ENCODE peak calls at places on chromosomes 2 and 18, in eight cellular contexts. J is neuronal stem cell, U is HFFc6, V is NCI-H1105, L is tibial artery, W is mesothelial cell of epicardium, P is astrocyte of the spinal cord, R is NCI-H1417. K is an unnamed sample.

GRCh38 chr2:206700141-206700540 is 18.1 kb downstream of the DYTN start:
- DNase-seq in V (no peak), P (no peak), J (no peak), U (no peak), W (no peak), L (no peak), R (no peak), K (no peak)

GRCh38 chr2:8625399-8626283 is 56.2 kb upstream of the ID2 start:
- DNase-seq in U (no peak), W (no peak), R (no peak), P (no peak), L (peak), V (no peak), J (no peak), K (no peak)

GRCh38 chr18:77147418-77147852 is 14.9 kb upstream of the MBP start:
- DNase-seq in L (no peak), R (no peak), J (no peak), W (no peak), P (no peak), V (no peak), U (no peak), K (no peak)

GRCh38 chr2:180644709-180645108 is 335.7 kb upstream of the UBE2E3 start:
- DNase-seq in U (no peak), R (no peak), J (no peak), V (no peak), W (no peak), P (peak), L (no peak), K (no peak)

GRCh38 chr2:40192864-40193669 is 258.8 kb downstream of the SLC8A1 start:
- DNase-seq in W (no peak), R (no peak), L (no peak), J (no peak), V (no peak), U (no peak), P (peak), K (no peak)

GRCh38 chr2:191699341-191699945 is 21.5 kb downstream of the NABP1 start:
- DNase-seq in U (no peak), W (no peak), R (no peak), L (no peak), J (no peak), V (no peak), P (no peak), K (no peak)

GRCh38 chr2:43877782-43878464 is 39.2 kb downstream of the ABCG8 start:
- DNase-seq in J (peak), P (peak), V (peak), R (peak), U (peak), W (no peak), L (peak), K (peak)

GRCh38 chr2:238916875-238917590 is 69.1 kb downstream of the TWIST2 start:
- DNase-seq in J (no peak), U (peak), R (no peak), P (no peak), W (no peak), V (no peak), L (no peak), K (no peak)

GRCh38 chr2:120729410-120730052 is 6.1 kb upstream of the GLI2 start:
- DNase-seq in L (no peak), J (no peak), U (peak), R (peak), P (peak), V (no peak), W (no peak), K (no peak)

GRCh38 chr2:235937092-235937491 is 231.1 kb downstream of the GBX2 start:
- DNase-seq in J (no peak), W (no peak), U (no peak), L (no peak), P (no peak), R (no peak), V (no peak), K (no peak)

GRCh38 chr2:174605687-174606086 is 8.1 kb upstream of the WIPF1 start:
- DNase-seq in L (no peak), J (no peak), U (peak), P (peak), W (no peak), V (no peak), R (no peak), K (no peak)

GRCh38 chr2:161004379-161004778 is 155.8 kb upstream of the TANK start:
- DNase-seq in P (peak), V (no peak), U (no peak), W (no peak), R (no peak), L (no peak), J (no peak), K (no peak)

K was measured in H1.